ENCODE peak calls at places on chromosomes 13 and 19, in six cellular contexts. O is Peyer's patch, Y is HCT116, Q is endodermal cell, E is ovary, M is PC-3. L is an unnamed sample. For H3K4me1, the result is how much of the 10 kb centered on the place peaks cover.

GRCh38 chr13:80437212-80437611 is 96.3 kb upstream of the SPRY2 start:
- DNase-seq in O (no peak), Y (no peak), Q (no peak), E (no peak), M (no peak), L (no peak)

GRCh38 chr19:13012690-13013608 is 17.7 kb downstream of the NFIX start:
- DNase-seq in O (peak), Y (no peak), Q (peak), E (peak), M (peak), L (peak)

GRCh38 chr19:10508707-10509106 is 5.6 kb upstream of the KEAP1 start:
- DNase-seq in O (no peak), Y (no peak), Q (no peak), E (no peak), M (peak), L (no peak)

GRCh38 chr13:83794627-83795026 is 87.6 kb downstream of the SLITRK1 start:
- DNase-seq in O (no peak), Y (no peak), Q (no peak), E (no peak), M (no peak), L (no peak)

GRCh38 chr19:54262066-54262465 is 5.0 kb upstream of the LILRB5 start:
- DNase-seq in O (peak), Y (no peak), Q (peak), E (no peak), M (no peak), L (peak)

GRCh38 chr19:17866312-17867012 is 5.3 kb upstream of the SLC5A5 start:
- DNase-seq in O (no peak), Y (no peak), Q (no peak), E (no peak), M (no peak), L (no peak)

GRCh38 chr19:41376241-41376997 is at the start of gene TMEM91:
- DNase-seq in O (peak), Y (no peak), Q (peak), E (peak), M (no peak), L (no peak)

GRCh38 chr13:64075543-64076271 is 2660.1 kb upstream of the PCDH20 start:
- DNase-seq in O (no peak), Y (no peak), Q (no peak), E (no peak), M (no peak), L (no peak)

GRCh38 chr13:112898786-112899617 is 70.0 kb upstream of the MCF2L start:
- DNase-seq in O (no peak), Y (no peak), Q (no peak), E (no peak), M (no peak), L (no peak)

GRCh38 chr19:40214936-40215335 is 3.2 kb downstream of the TTC9B start:
- DNase-seq in O (no peak), Y (no peak), Q (no peak), E (no peak), M (no peak), L (no peak)

GRCh38 chr13:47188802-47189201 is 291.9 kb upstream of the HTR2A start:
- DNase-seq in O (no peak), Y (no peak), Q (no peak), E (no peak), M (peak), L (no peak)

GRCh38 chr13:72839831-72840426 is 58.0 kb downstream of the PIBF1 start:
- DNase-seq in O (peak), Y (peak), Q (peak), E (no peak), M (peak), L (no peak)

GRCh38 chr13:48235100-48235813 is 2.3 kb downstream of the ITM2B start:
- DNase-seq in O (peak), Y (no peak), Q (peak), E (no peak), M (peak), L (no peak)

GRCh38 chr13:78909276-78909675 is 250.3 kb upstream of the OBI1 start:
- DNase-seq in O (no peak), Y (no peak), Q (peak), E (no peak), M (no peak), L (no peak)

GRCh38 chr19:4189641-4190040 is 7.2 kb downstream of the ANKRD24 start:
- DNase-seq in O (no peak), Y (no peak), Q (no peak), E (no peak), M (no peak), L (no peak)

GRCh38 chr13:39961036-39961435 is 305.6 kb downstream of the COG6 start:
- DNase-seq in O (no peak), Y (no peak), Q (no peak), E (no peak), M (no peak), L (no peak)

GRCh38 chr13:50850445-50850844 is 7.0 kb upstream of the DLEU7 start:
- DNase-seq in O (no peak), Y (no peak), Q (no peak), E (no peak), M (no peak), L (no peak)

GRCh38 chr13:49220035-49220855 is at the start of gene MLNR:
- DNase-seq in O (no peak), Y (no peak), Q (peak), E (peak), M (no peak), L (peak)

GRCh38 chr19:47497073-47497766 is 13.2 kb upstream of the KPTN start:
- DNase-seq in O (no peak), Y (no peak), Q (no peak), E (no peak), M (no peak), L (no peak)

GRCh38 chr19:7912697-7913564 is 1.7 kb upstream of the TGFBR3L start:
- DNase-seq in O (peak), Y (no peak), Q (no peak), E (peak), M (no peak), L (no peak)

GRCh38 chr19:42132851-42133528 is 744 bp upstream of the POU2F2 start:
- DNase-seq in O (peak), Y (peak), Q (peak), E (peak), M (peak), L (no peak)

GRCh38 chr13:93265800-93266199 is 39.2 kb downstream of the GPC6 start:
- DNase-seq in O (no peak), Y (no peak), Q (no peak), E (no peak), M (no peak), L (no peak)

GRCh38 chr19:55000761-55001160 is 34.6 kb downstream of the NLRP2 start:
- DNase-seq in O (no peak), Y (no peak), Q (no peak), E (no peak), M (no peak), L (no peak)

GRCh38 chr13:108915634-108916497 is 286.5 kb downstream of the MYO16 start:
- DNase-seq in O (peak), Y (peak), Q (peak), E (peak), M (peak), L (peak)

GRCh38 chr19:31342926-31343325 is 6.3 kb downstream of the TSHZ3 start:
- DNase-seq in O (no peak), Y (no peak), Q (no peak), E (peak), M (no peak), L (no peak)

GRCh38 chr19:6069268-6069771 is 41.0 kb downstream of the RFX2 start:
- DNase-seq in O (peak), Y (no peak), Q (no peak), E (no peak), M (no peak), L (peak)

GRCh38 chr19:6071103-6071485 is 39.2 kb downstream of the RFX2 start:
- DNase-seq in O (peak), Y (no peak), Q (no peak), E (no peak), M (peak), L (peak)

GRCh38 chr19:6068711-6069110 is 41.6 kb downstream of the RFX2 start:
- DNase-seq in O (peak), Y (no peak), Q (no peak), E (no peak), M (no peak), L (peak)

GRCh38 chr19:6071840-6072239 is 38.5 kb downstream of the RFX2 start:
- DNase-seq in O (no peak), Y (no peak), Q (no peak), E (no peak), M (no peak), L (peak)

DNA sequence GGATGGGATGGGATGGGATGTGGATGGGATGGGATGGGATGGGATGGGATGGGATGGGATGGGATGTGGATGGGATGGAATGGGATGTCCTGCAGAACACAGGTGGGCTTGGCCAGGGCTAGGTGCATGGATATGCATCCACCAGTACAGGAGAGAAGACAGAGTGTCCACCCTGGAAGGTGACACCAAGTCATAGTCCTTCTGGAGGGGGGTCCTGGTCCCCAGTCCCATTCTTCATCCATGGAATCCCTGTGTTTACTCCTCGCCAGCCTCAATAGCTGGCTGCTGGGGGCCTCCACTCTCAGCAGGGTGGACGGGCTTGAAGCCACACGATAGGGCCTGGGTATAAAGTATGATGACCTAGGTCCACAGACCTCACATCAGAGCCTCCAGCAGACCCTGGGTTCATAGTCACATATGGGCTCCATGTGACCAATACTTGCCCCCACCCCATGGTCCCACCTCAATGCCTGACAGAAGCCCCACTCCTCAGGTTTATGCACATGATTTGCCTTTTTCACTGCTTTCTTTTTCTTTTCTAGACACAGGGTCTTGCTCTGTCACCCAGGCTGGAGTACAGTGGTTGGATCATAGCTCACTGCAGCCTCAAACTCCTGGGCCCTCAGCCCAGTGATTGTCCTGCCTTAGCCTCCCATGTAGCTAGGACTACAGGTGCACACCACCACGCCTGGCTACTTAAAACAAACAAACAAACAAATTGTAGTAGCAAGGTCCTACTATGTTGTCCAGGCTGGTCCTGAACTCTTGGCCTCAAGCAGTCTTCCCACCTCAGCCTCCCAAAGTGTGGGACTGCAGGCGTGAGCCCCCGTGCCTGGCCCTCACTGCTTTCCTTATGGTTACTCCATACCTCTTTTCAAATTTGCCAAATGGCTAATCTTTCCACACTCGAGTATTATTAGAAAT is 39.9 kb downstream of the RFX2 start:
- DNase-seq in O (peak), Y (no peak), Q (no peak), E (no peak), M (no peak), L (peak)
- TF ChIP-seq CTCF in O (no peak), Y (no peak), Q (no peak), E (no peak), M (no peak), L (no peak)

GRCh38 chr19:16327501-16327900 is 2.9 kb downstream of the KLF2 start:
- DNase-seq in O (peak), Y (no peak), Q (no peak), E (no peak), M (no peak), L (no peak)

GRCh38 chr19:16327911-16328823 is 3.5 kb downstream of the KLF2 start:
- DNase-seq in O (peak), Y (no peak), Q (no peak), E (peak), M (no peak), L (peak)

GRCh38 chr19:16325671-16326400 is 1.2 kb downstream of the KLF2 start:
- DNase-seq in O (peak), Y (no peak), Q (peak), E (peak), M (no peak), L (no peak)

GRCh38 chr19:16326401-16327130 is 1.9 kb downstream of the KLF2 start:
- DNase-seq in O (peak), Y (no peak), Q (peak), E (peak), M (no peak), L (no peak)

GRCh38 chr19:16327131-16327450 is 2.5 kb downstream of the KLF2 start:
- DNase-seq in O (no peak), Y (no peak), Q (no peak), E (no peak), M (no peak), L (no peak)
- H3K4me1 ChIP-seq in O (under half), Y (under half), Q (under half), E (under half), M (under half), L (under half)

GRCh38 chr13:76886005-76886291 is 257 bp downstream of the KCTD12 start:
- DNase-seq in O (peak), Y (no peak), Q (no peak), E (no peak), M (no peak), L (no peak)

GRCh38 chr13:76885203-76886004 is 801 bp downstream of the KCTD12 start:
- DNase-seq in O (peak), Y (no peak), Q (peak), E (peak), M (peak), L (peak)

GRCh38 chr13:76882431-76882830 is 3.8 kb downstream of the KCTD12 start:
- DNase-seq in O (peak), Y (no peak), Q (no peak), E (no peak), M (no peak), L (no peak)

GRCh38 chr13:76884571-76885202 is 1.5 kb downstream of the KCTD12 start:
- DNase-seq in O (no peak), Y (no peak), Q (no peak), E (no peak), M (peak), L (no peak)

DNA sequence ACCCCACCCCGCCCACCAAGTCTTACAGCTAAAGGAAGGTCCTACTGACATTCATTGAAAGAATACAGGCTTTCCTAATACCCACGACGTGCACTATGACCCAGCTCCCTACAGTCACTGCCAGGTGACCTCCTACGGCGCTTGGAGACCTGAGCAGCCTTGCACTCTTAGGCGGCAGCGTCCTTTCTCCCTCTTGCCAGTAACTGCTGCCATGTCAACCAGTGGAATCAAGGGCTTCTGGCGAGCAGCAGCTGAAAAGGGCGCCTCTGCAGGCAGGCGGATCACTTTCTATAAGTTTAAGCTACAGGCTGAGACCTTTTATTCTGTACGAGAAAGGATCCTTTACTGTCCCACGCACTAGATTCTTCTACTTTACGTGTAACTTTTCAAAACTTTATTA is 2.0 kb downstream of the KCTD12 start:
- DNase-seq in O (peak), Y (no peak), Q (peak), E (peak), M (no peak), L (peak)
- TF ChIP-seq CTCF in O (no peak), Y (no peak), Q (peak), E (no peak), M (no peak), L (no peak)

DNA sequence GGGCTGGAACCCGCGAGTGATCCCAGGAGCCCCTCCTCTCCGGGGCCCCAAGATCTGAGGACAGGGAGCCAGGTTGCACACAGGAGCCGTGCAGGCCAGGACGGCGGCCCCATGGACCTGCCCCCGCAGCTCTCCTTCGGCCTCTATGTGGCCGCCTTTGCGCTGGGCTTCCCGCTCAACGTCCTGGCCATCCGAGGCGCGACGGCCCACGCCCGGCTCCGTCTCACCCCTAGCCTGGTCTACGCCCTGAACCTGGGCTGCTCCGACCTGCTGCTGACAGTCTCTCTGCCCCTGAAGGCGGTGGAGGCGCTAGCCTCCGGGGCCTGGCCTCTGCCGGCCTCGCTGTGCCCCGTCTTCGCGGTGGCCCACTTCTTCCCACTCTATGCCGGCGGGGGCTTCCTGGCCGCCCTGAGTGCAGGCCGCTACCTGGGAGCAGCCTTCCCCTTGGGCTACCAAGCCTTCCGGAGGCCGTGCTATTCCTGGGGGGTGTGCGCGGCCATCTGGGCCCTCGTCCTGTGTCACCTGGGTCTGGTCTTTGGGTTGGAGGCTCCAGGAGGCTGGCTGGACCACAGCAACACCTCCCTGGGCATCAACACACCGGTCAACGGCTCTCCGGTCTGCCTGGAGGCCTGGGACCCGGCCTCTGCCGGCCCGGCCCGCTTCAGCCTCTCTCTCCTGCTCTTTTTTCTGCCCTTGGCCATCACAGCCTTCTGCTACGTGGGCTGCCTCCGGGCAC is 3.9 kb downstream of the FFAR1 start:
- DNase-seq in O (peak), Y (no peak), Q (peak), E (peak), M (no peak), L (no peak)
- H3K4me1 ChIP-seq in O (under half), Y (under half), Q (under half), E (under half), M (under half), L (under half)

GRCh38 chr13:29397265-29397664 is 198.2 kb downstream of the SLC7A1 start:
- DNase-seq in O (no peak), Y (no peak), Q (no peak), E (no peak), M (no peak), L (no peak)
- TF ChIP-seq CTCF in O (no peak), Y (peak), Q (peak), E (no peak), M (peak), L (no peak)

GRCh38 chr19:15300533-15301194 is 31.7 kb downstream of the BRD4 start:
- DNase-seq in O (no peak), Y (no peak), Q (no peak), E (no peak), M (no peak), L (no peak)
- H3K4me1 ChIP-seq in O (half or more), Y (under half), Q (under half), E (under half), M (half or more), L (under half)

GRCh38 chr13:111505175-111505777 is 184.8 kb downstream of the TEX29 start:
- DNase-seq in O (no peak), Y (peak), Q (peak), E (no peak), M (peak), L (no peak)
- TF ChIP-seq CTCF in O (no peak), Y (peak), Q (peak), E (no peak), M (peak), L (no peak)

DNA sequence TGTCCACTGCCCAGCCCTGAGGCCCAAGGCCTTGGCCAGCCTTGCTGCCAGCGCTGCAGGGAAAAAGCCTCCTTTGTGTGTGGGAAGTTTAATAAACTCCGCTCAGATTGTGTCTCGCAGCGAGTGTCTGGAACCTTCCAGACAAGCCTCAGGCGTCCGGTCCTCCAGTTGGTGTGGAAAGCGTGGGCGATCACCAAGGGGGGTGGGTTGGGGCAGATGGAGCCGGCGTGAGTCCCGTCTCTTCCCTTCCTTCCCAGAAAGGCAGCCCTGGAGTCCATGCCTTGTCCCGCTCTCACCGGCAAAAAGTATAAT is 4.6 kb downstream of the STK11 start:
- DNase-seq in O (no peak), Y (no peak), Q (no peak), E (no peak), M (no peak), L (no peak)
- H3K4me1 ChIP-seq in O (half or more), Y (half or more), Q (under half), E (under half), M (under half), L (half or more)

L was measured in right atrium auricular region.